ENCODE peak calls at places on chromosomes 6 and 20, in nine cellular contexts. A is pancreas, I is prostate gland, X is heart right ventricle, O is IMR-90, D is fibroblast of pulmonary artery, S is kidney, G is adrenal gland, L is mammary epithelial cell. B is an unnamed sample.

GRCh38 chr20:53984781-53985518 is 85.4 kb downstream of the BCAS1 start:
- DNase-seq in X (no peak), D (no peak), G (no peak), I (no peak), S (no peak), O (no peak), L (no peak), A (no peak), B (no peak)

GRCh38 chr20:21251278-21251677 is 51.9 kb upstream of the XRN2 start:
- DNase-seq in O (no peak), A (no peak), G (peak; percentile 16), X (no peak), D (no peak), I (no peak), S (no peak), L (peak; percentile 61), B (no peak)

GRCh38 chr6:24982231-24982630 is 46.5 kb upstream of the RIPOR2 start:
- DNase-seq in O (peak; percentile 54), A (no peak), X (no peak), D (peak; percentile 11), G (no peak), I (no peak), L (peak; percentile 32), S (no peak), B (no peak)

GRCh38 chr20:46324960-46325703 is 16.8 kb upstream of the CDH22 start:
- DNase-seq in X (no peak), I (no peak), A (no peak), D (peak; percentile 43), G (no peak), O (peak; percentile 7), L (no peak), S (no peak), B (no peak)

GRCh38 chr6:160967833-160968232 is 23.7 kb upstream of the MAP3K4 start:
- DNase-seq in D (no peak), L (no peak), X (no peak), G (no peak), S (no peak), I (no peak), A (no peak), O (no peak), B (no peak)

GRCh38 chr20:59571591-59572314 is 32.6 kb upstream of the PHACTR3 start:
- DNase-seq in O (peak; percentile 38), X (peak; percentile 54), D (peak; percentile 54), I (peak; percentile 29), G (peak; percentile 60), L (peak; percentile 17), S (no peak), A (no peak), B (peak; percentile 20)

GRCh38 chr20:41734506-41734945 is 116.3 kb upstream of the CHD6 start:
- DNase-seq in A (no peak), O (peak; percentile 22), X (peak; percentile 24), S (no peak), G (peak; percentile 47), D (peak; percentile 59), I (peak; percentile 23), L (peak; percentile 35), B (peak; percentile 5)

GRCh38 chr20:5065489-5066383 is 54.0 kb downstream of the PCNA start:
- DNase-seq in A (peak; percentile 88), D (peak; percentile 95), X (peak; percentile 16), I (no peak), O (peak; percentile 97), S (peak; percentile 82), L (peak; percentile 99), G (peak; percentile 98), B (peak; percentile 59)

GRCh38 chr6:11493979-11494378 is 43.6 kb upstream of the TMEM170B start:
- DNase-seq in L (peak; percentile 20), A (no peak), O (no peak), D (no peak), I (no peak), S (no peak), X (no peak), G (no peak), B (no peak)

GRCh38 chr6:91098006-91098405 is 511.1 kb upstream of the MAP3K7 start:
- DNase-seq in I (no peak), G (no peak), A (no peak), S (no peak), D (no peak), X (no peak), O (no peak), L (no peak), B (no peak)

GRCh38 chr6:134422426-134423231 is 104.7 kb upstream of the SGK1 start:
- DNase-seq in O (peak; percentile 100), X (no peak), L (peak; percentile 98), A (no peak), G (no peak), D (peak; percentile 98), S (no peak), I (no peak), B (peak; percentile 97)

GRCh38 chr6:156587751-156588301 is 189.4 kb upstream of the ARID1B start:
- DNase-seq in S (no peak), X (no peak), G (no peak), O (no peak), A (no peak), D (no peak), I (no peak), L (peak; percentile 29), B (no peak)

GRCh38 chr20:34907616-34908469 is 31.4 kb downstream of the ACSS2 start:
- DNase-seq in X (peak; percentile 72), D (peak; percentile 88), A (no peak), G (peak; percentile 84), I (peak; percentile 17), O (peak; percentile 92), L (peak; percentile 95), S (peak; percentile 88), B (peak; percentile 68)

GRCh38 chr20:62887147-62887859 is 25.7 kb upstream of the TCFL5 start:
- DNase-seq in G (peak; percentile 90), I (peak; percentile 74), D (peak; percentile 89), O (peak; percentile 96), S (no peak), A (no peak), L (peak; percentile 75), X (no peak), B (peak; percentile 83)

GRCh38 chr6:42933195-42933594 is 3.9 kb downstream of the CNPY3 start:
- DNase-seq in O (no peak), A (no peak), I (no peak), G (no peak), D (peak; percentile 36), S (peak; percentile 4), L (no peak), X (no peak), B (no peak)

GRCh38 chr20:52340036-52340634 is 148.6 kb upstream of the ZFP64 start:
- DNase-seq in D (peak; percentile 1), G (no peak), A (no peak), X (no peak), L (no peak), I (no peak), O (no peak), S (no peak), B (no peak)

DNA sequence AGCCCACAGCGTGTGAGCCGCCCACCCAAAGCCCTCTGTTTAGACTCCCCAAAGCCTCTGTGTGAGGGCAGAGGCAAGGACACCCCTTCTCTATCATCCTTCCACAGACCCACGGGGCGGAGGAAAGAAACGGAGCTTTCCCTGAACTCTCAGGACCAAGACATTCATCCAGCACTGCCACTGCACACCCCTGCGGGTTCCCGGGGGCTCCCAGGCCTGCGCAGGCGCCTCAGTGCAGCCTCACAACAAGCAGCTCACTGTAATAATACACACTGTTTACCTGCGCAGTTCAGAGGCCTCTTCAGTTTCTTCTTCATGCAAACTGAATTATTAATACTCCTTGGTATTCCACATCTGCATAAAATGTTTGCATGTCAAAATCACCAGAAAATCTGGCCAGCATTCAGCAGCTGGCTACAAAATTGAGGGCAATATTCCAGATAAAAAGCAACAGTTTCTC is 45.6 kb downstream of the NINL start:
- DNase-seq in A (no peak), L (no peak), X (no peak), G (no peak), I (no peak), S (no peak), D (peak; percentile 38), O (peak; percentile 52), B (no peak)
- H3K4me3 ChIP-seq in A (no peak overlapping the region), L (peak overlapping the region; percentile 4), X (peak overlapping the region; percentile 11), G (no peak overlapping the region), I (peak overlapping the region; percentile 21), S (peak overlapping the region; percentile 50), D (no peak overlapping the region), O (no peak overlapping the region), B (peak overlapping the region; percentile 0)

DNA sequence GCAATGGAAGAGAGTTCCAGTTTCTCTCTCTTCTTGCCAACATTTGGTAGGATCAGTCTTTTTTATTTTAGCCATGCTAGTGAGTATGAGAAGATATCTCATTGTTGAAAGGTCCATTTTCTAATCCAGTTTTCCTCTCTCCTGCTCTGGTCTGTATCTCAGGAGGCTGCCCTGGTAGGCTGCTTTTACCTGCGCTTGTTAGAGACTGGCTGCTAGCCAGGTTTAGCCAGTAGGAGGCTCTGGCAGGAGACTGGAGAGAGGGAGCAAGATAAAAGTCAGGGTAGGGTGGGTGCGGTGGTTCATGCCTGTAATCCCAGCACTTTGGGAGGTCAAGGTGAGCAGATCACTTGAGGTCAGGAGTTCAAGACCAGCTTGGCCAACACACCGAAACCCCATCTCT is 68.6 kb upstream of the FOXP4 start:
- DNase-seq in I (no peak), X (no peak), D (peak; percentile 22), G (no peak), A (no peak), L (no peak), O (no peak), S (no peak), B (no peak)
- TF ChIP-seq CTCF in I (no peak), X (no peak), D (no peak), G (no peak), A (no peak), L (no peak), O (no peak), S (no peak), B (no peak)

GRCh38 chr20:57266251-57267157 is at the start of gene BMP7:
- DNase-seq in L (peak; percentile 33), G (no peak), D (no peak), O (no peak), I (no peak), A (peak; percentile 55), X (no peak), S (peak; percentile 66), B (no peak)
- H3K4me3 ChIP-seq in L (no peak within 1 kb of the TSS), G (no peak within 1 kb of the TSS), D (no peak within 1 kb of the TSS), O (no peak within 1 kb of the TSS), I (peak within 1 kb of the TSS; percentile 43), A (no peak within 1 kb of the TSS), X (peak within 1 kb of the TSS; percentile 12), S (no peak within 1 kb of the TSS), B (peak within 1 kb of the TSS; percentile 16)

DNA sequence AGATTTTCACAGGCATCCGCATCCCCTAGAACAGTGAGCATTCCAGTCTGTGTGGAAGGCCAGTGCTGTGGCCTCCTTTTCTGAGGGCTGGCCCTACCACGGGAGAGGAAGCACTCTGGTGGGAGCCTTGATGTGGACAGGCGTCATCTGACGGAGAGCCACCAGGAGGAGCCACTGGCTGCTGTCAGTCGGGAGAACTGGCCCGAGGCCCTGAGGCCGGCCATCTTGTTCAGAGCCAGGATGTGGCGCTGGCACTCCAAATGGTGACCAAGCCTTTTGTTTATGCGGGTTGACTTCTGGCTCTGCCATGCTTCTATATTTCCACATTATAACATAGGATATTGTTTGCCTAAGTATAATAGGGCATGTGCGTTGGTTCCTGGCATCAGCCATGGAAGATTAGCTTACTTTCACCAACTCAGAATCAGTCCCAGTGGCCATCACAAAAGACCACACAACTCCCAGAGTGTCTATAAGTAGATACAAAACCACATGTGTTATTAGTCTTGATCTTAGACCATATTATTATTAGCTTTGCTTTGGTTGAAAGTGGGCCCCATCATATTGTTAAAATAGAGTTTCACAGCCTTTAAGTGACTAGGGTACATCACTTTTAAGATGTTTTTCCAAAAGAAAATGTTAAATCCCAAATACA is 273.9 kb upstream of the TAB2 start:
- DNase-seq in S (no peak), L (no peak), A (no peak), G (no peak), O (no peak), D (no peak), I (no peak), X (no peak), B (no peak)
- TF ChIP-seq CTCF in S (no peak), L (peak; percentile 37), A (no peak), G (no peak), O (peak; percentile 21), D (peak; percentile 28), I (no peak), X (peak; percentile 21), B (peak; percentile 31)